ENCODE peak calls at places on chromosome 22, in five cellular contexts. D, G, I, X and C are unnamed samples.

GRCh38 chr22:49788492-49788891 is 39.2 kb downstream of the BRD1 start:
- DNase-seq in D (no peak), G (no peak), I (peak), X (no peak), C (peak)

GRCh38 chr22:22485524-22485923 is 23.0 kb downstream of the ZNF280B start:
- DNase-seq in D (no peak), G (no peak), I (no peak), X (no peak), C (no peak)

GRCh38 chr22:39959640-39960447 is at the start of gene TMA7B:
- DNase-seq in D (peak), G (no peak), I (no peak), X (peak), C (no peak)

GRCh38 chr22:27535452-27535851 is 266.1 kb downstream of the MN1 start:
- DNase-seq in D (no peak), G (no peak), I (no peak), X (no peak), C (no peak)

GRCh38 chr22:21651521-21652009 is 9.5 kb downstream of the SDF2L1 start:
- DNase-seq in D (no peak), G (no peak), I (no peak), X (no peak), C (no peak)

GRCh38 chr22:49936973-49937757 is 18.7 kb downstream of the CRELD2 start:
- DNase-seq in D (no peak), G (no peak), I (no peak), X (no peak), C (no peak)

GRCh38 chr22:27128461-27129080 is 471.2 kb downstream of the MIAT start:
- DNase-seq in D (no peak), G (no peak), I (no peak), X (no peak), C (no peak)

GRCh38 chr22:33984741-33985287 is 64.5 kb upstream of the LARGE1 start:
- DNase-seq in D (no peak), G (no peak), I (no peak), X (no peak), C (no peak)

GRCh38 chr22:26399288-26399687 is 29.8 kb upstream of the ASPHD2 start:
- DNase-seq in D (no peak), G (no peak), I (no peak), X (no peak), C (no peak)

GRCh38 chr22:50725597-50725996 is 12.4 kb upstream of the ACR start:
- DNase-seq in D (no peak), G (no peak), I (no peak), X (no peak), C (no peak)

GRCh38 chr22:50696799-50697561 is 24.4 kb downstream of the SHANK3 start:
- DNase-seq in D (no peak), G (no peak), I (no peak), X (peak), C (no peak)

GRCh38 chr22:42364641-42365336 is 67.4 kb downstream of the NFAM1 start:
- DNase-seq in D (peak), G (no peak), I (no peak), X (no peak), C (no peak)

GRCh38 chr22:42754658-42755057 is 34.0 kb upstream of the A4GALT start:
- DNase-seq in D (peak), G (no peak), I (no peak), X (no peak), C (no peak)

GRCh38 chr22:21791635-21792625 is 56.3 kb upstream of the YPEL1 start:
- DNase-seq in D (peak), G (no peak), I (no peak), X (no peak), C (no peak)

GRCh38 chr22:30275625-30276024 is 9.0 kb upstream of the OSM start:
- DNase-seq in D (no peak), G (no peak), I (no peak), X (no peak), C (no peak)

GRCh38 chr22:30274061-30274812 is 7.6 kb upstream of the OSM start:
- DNase-seq in D (no peak), G (no peak), I (no peak), X (no peak), C (no peak)

GRCh38 chr22:30272781-30273180 is 6.1 kb upstream of the OSM start:
- DNase-seq in D (no peak), G (no peak), I (no peak), X (no peak), C (no peak)

GRCh38 chr22:30270841-30271240 is 4.2 kb upstream of the OSM start:
- DNase-seq in D (peak), G (no peak), I (no peak), X (no peak), C (no peak)

DNA sequence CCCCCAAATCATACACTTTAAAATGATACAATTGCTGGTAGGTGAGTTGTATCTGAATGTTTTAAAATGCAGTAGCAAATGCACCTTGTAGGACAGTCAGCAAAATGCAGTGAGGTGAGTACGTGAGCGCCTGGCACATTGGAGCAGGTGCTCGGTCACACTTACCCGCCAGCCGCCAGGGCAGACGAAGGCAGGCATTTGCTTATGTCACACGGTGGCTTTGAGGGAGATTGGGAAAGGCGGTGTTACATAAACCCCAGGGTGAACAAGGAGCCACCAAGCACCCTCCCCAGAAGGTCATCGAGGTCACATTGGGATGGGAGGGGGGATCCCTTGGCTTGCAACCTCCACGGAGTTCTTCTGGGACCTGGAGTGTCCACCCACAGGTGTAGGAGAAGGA is 6.5 kb upstream of the OSM start:
- DNase-seq in D (no peak), G (no peak), I (no peak), X (no peak), C (no peak)
- TF ChIP-seq POLR2A in D (no peak), G (no peak), I (no peak), X (no peak), C (no peak)

GRCh38 chr22:36362819-36363377 is 24.9 kb downstream of the MYH9 start:
- DNase-seq in D (no peak), G (no peak), I (no peak), X (no peak), C (no peak)

GRCh38 chr22:36365020-36365411 is 22.8 kb downstream of the MYH9 start:
- DNase-seq in D (peak), G (peak), I (no peak), X (peak), C (no peak)

GRCh38 chr22:36366291-36366708 is 21.5 kb downstream of the MYH9 start:
- DNase-seq in D (peak), G (no peak), I (no peak), X (no peak), C (no peak)

GRCh38 chr22:36363378-36363931 is 24.3 kb downstream of the MYH9 start:
- DNase-seq in D (no peak), G (no peak), I (no peak), X (no peak), C (no peak)

DNA sequence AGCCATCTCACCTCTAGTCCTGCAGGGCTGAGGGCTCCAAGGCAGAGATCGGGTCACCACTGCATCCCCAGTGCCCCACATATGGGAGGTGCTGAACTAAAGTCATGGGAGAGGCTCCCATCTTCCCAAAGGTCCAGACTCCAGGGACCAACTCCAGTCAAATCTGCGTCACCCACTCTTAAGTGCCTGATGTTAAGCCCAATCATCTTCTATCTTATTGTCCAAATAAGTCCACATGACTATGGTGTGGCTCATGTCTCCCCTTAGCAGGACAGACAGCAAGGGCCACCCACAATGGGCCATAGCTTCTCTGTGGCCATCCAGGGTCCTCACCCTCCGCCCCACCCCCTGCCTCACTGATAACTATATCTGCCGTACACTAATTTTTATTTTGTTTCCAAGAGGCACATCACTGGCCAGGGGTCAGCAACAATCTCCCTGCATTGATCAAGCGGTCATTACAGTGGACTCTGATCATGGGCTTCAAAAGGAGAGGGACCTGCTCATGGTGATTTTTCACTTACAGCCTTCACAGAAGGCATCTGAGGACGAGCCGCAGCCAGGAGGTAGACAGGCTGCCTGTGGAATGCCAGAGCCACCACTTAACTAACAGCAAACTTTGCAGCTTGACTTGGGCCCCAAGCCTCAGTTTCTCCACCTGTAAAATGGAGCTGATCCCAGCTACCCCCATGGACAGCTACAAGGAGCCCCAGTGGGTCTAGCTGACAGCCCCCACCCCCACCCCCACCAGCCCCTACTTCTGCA is 23.3 kb downstream of the MYH9 start:
- DNase-seq in D (no peak), G (no peak), I (no peak), X (no peak), C (no peak)
- H3K27ac ChIP-seq in D (peak), G (no peak), I (peak), X (peak), C (peak)

GRCh38 chr22:44033689-44034088 is 9.6 kb downstream of the PARVB start:
- DNase-seq in D (peak), G (no peak), I (no peak), X (no peak), C (no peak)
- TF ChIP-seq POLR2A in D (no peak), G (no peak), I (no peak), X (no peak), C (no peak)

DNA sequence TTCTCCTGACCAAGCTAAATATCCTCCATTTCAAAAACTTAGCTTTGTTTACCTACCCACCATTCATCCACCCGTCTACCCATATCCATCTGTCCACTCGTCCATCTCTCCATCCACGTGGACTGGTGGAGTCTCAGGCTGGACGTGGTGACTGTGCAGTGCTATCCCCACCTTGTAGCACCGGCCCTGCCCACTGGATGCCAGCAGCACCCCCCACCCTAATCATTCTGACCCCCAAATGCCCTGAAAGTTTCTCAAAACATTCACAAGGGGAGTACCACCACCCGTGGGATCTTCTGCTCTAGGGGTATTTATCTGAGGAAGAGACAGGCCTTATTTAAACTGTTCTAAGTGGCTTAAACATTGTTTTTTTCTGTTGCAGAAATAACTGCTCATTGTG is 206.4 kb downstream of the TBC1D22A start:
- DNase-seq in D (no peak), G (no peak), I (no peak), X (no peak), C (no peak)
- H3K27ac ChIP-seq in D (no peak), G (no peak), I (no peak), X (no peak), C (no peak)

GRCh38 chr22:48581821-48582469 is 1245.7 kb downstream of the BRD1 start:
- DNase-seq in D (no peak), G (no peak), I (no peak), X (no peak), C (no peak)
- TF ChIP-seq POLR2A in D (no peak), G (no peak), I (no peak), X (no peak), C (no peak)

GRCh38 chr22:20051927-20052308 is 28.1 kb upstream of the DGCR8 start:
- DNase-seq in D (no peak), G (no peak), I (no peak), X (no peak), C (no peak)
- H3K27ac ChIP-seq in D (no peak), G (no peak), I (no peak), X (no peak), C (no peak)

DNA sequence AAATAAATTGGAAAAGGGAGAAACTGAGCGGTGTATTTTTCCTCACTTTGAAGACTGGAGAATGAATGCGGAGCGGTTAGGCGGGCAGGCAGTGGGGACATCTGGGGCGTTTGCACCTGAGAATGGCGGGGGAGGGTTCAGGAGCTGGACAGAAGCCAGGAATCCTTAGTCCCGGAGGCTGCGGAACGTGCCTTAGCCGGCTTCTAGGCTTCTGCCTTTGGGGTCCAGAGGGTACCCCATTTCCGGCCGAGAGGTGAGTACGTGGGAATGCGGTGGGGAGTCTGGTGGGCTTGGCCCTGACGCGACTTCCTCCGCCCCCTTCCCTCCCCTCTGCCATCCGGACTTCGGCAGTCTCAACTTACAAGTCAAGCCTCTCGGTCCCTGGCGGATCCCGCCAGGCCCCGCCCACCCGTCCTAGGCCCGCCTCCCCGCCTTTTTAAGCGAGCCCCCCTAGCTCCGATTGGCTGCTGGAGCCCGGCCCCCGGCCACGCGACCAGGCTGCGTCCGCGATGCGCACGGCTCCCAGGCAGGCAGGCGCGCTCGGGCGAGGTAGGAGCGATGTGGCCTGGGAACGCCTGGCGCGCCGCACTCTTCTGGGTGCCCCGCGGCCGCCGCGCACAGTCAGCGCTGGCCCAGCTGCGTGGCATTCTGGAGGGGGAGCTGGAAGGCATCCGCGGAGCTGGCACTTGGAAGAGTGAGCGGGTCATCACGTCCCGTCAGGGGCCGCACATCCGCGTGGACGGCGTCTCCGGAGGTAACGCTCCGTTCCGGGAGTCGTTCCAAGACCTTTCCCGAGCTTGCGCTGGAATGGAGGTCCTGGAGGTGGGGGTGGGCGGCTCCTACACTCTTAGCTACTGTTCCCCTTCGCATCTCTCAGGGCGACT is at the start of gene GCAT:
- DNase-seq in D (peak), G (peak), I (peak), X (peak), C (peak)
- TF ChIP-seq POLR2A in D (peak), G (peak), I (peak), X (peak), C (peak)

GRCh38 chr22:46609724-46610161 is 10.4 kb upstream of the GRAMD4 start:
- DNase-seq in D (no peak), G (no peak), I (no peak), X (no peak), C (no peak)
- H3K27ac ChIP-seq in D (no peak), G (no peak), I (no peak), X (no peak), C (no peak)

DNA sequence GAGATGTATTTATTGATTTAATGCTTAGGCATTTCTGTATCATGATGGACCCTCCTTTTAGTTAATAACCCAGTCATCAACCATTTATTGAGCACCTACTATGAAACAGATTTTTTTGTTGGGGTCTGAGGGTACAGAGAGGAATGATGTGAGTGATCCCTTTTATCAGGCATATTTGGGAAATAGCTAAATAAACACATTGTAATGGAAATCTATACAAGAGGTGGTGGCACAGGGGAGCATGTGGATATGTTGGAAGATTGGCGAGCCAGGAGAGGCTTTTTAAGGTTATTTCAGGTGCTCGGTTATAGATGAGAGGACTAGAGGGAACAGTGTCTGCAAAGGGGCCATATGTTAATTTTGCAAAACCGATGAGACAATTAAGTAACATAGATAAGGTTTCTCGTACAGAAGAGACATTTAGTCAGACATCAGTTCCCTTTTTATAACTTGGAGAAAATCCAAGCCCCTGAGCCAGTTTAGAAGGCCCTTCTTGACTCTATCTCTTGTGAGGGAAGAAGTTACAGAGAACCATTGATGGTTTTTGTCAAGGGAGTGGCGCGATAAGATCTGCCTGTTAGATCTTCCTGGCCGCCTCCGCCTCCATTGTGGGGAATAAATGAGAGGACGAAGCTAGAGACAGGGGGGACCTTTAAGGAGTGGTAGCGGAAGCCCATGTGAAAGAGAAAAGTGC is 2.0 kb downstream of the ATXN10 start:
- DNase-seq in D (no peak), G (no peak), I (no peak), X (no peak), C (no peak)
- TF ChIP-seq POLR2A in D (no peak), G (no peak), I (no peak), X (no peak), C (no peak)